ENCODE peak calls at places on chromosomes 13 and 19, in five cellular contexts. F is AG09309, P is fibroblast of pulmonary artery, I is chondrocyte, U is tibial artery. G is an unnamed sample.

GRCh38 chr13:88623150-88623549 is 952.0 kb downstream of the SLITRK5 start:
- DNase-seq in F (no peak), P (peak; percentile 17), I (no peak), U (no peak), G (no peak)

GRCh38 chr19:34549833-34550232 is 68.3 kb downstream of the WTIP start:
- DNase-seq in F (no peak), P (no peak), I (no peak), U (no peak), G (no peak)

GRCh38 chr13:44734204-44734707 is 158.1 kb upstream of the TSC22D1 start:
- DNase-seq in F (no peak), P (peak; percentile 38), I (no peak), U (no peak), G (no peak)

GRCh38 chr19:39937094-39937493 is 2.7 kb upstream of the FCGBP start:
- DNase-seq in F (no peak), P (no peak), I (no peak), U (no peak), G (no peak)

GRCh38 chr13:84455143-84455905 is 573.0 kb upstream of the SLITRK1 start:
- DNase-seq in F (no peak), P (no peak), I (no peak), U (no peak), G (no peak)

GRCh38 chr19:5593245-5593962 is 25.7 kb upstream of the TINCR start:
- DNase-seq in F (no peak), P (no peak), I (no peak), U (no peak), G (no peak)

GRCh38 chr13:106102776-106103175 is 432.7 kb downstream of the EFNB2 start:
- DNase-seq in F (no peak), P (no peak), I (no peak), U (no peak), G (no peak)

GRCh38 chr13:70812481-70812880 is 704.2 kb upstream of the KLHL1 start:
- DNase-seq in F (no peak), P (peak; percentile 22), I (no peak), U (no peak), G (no peak)

GRCh38 chr19:34224996-34225658 is 29.2 kb upstream of the GARRE1 start:
- DNase-seq in F (no peak), P (peak; percentile 29), I (no peak), U (no peak), G (no peak)

GRCh38 chr13:110309661-110310524 is 2.8 kb downstream of the COL4A2 start:
- DNase-seq in F (no peak), P (no peak), I (no peak), U (peak; percentile 63), G (no peak)

GRCh38 chr13:75633285-75633684 is 2.8 kb upstream of the LMO7 start:
- DNase-seq in F (peak; percentile 95), P (peak; percentile 87), I (no peak), U (no peak), G (no peak)

GRCh38 chr19:53936035-53936434 is 26.7 kb upstream of the CACNG8 start:
- DNase-seq in F (no peak), P (no peak), I (no peak), U (no peak), G (no peak)

GRCh38 chr19:33818426-33818825 is 21.8 kb downstream of the KCTD15 start:
- DNase-seq in F (no peak), P (no peak), I (peak; percentile 67), U (peak; percentile 34), G (no peak)

GRCh38 chr19:41316306-41316920 is 6.4 kb downstream of the CCDC97 start:
- DNase-seq in F (no peak), P (no peak), I (peak; percentile 76), U (no peak), G (no peak)

GRCh38 chr13:24606486-24607170 is 73.6 kb upstream of the ATP12A start:
- DNase-seq in F (no peak), P (no peak), I (no peak), U (no peak), G (no peak)

GRCh38 chr19:54207908-54208783 is 7.5 kb downstream of the RPS9 start:
- DNase-seq in F (no peak), P (peak; percentile 100), I (no peak), U (no peak), G (peak; percentile 53)

GRCh38 chr13:58977085-58977484 is 1186.6 kb downstream of the DIAPH3 start:
- DNase-seq in F (no peak), P (no peak), I (no peak), U (no peak), G (no peak)

GRCh38 chr19:18167011-18167410 is 6.6 kb upstream of the IFI30 start:
- DNase-seq in F (no peak), P (no peak), I (no peak), U (no peak), G (no peak)

GRCh38 chr13:114283581-114283980 is 2.2 kb downstream of the UPF3A start:
- DNase-seq in F (no peak), P (no peak), I (no peak), U (no peak), G (no peak)

GRCh38 chr19:49182848-49183375 is 25.3 kb downstream of the TRPM4 start:
- DNase-seq in F (no peak), P (no peak), I (no peak), U (no peak), G (no peak)

GRCh38 chr19:41339936-41340335 is 13.8 kb downstream of the TGFB1 start:
- DNase-seq in F (no peak), P (peak; percentile 56), I (no peak), U (no peak), G (no peak)

GRCh38 chr19:27780367-27781065 is 1432.4 kb downstream of the UQCRFS1 start:
- DNase-seq in F (no peak), P (no peak), I (no peak), U (no peak), G (no peak)

GRCh38 chr19:55088543-55089265 is 13.0 kb downstream of the EPS8L1 start:
- DNase-seq in F (no peak), P (peak; percentile 66), I (no peak), U (no peak), G (peak; percentile 97)

GRCh38 chr19:3178973-3179738 is 587 bp downstream of the S1PR4 start:
- DNase-seq in F (no peak), P (no peak), I (peak; percentile 88), U (no peak), G (no peak)

GRCh38 chr13:64488731-64489130 is 2741.4 kb downstream of the PCDH9 start:
- DNase-seq in F (no peak), P (no peak), I (no peak), U (no peak), G (no peak)

GRCh38 chr19:39926170-39926755 is 8.2 kb downstream of the FCGBP start:
- DNase-seq in F (no peak), P (no peak), I (no peak), U (no peak), G (no peak)

GRCh38 chr19:30434797-30435594 is 62.8 kb downstream of the ZNF536 start:
- DNase-seq in F (no peak), P (no peak), I (no peak), U (no peak), G (no peak)

GRCh38 chr13:67299072-67299635 is 69.0 kb upstream of the PCDH9 start:
- DNase-seq in F (peak; percentile 18), P (peak; percentile 94), I (no peak), U (no peak), G (no peak)

GRCh38 chr19:53916004-53916403 is 6.9 kb downstream of the CACNG7 start:
- DNase-seq in F (no peak), P (no peak), I (no peak), U (no peak), G (no peak)

GRCh38 chr13:86569119-86569518 is 769.9 kb upstream of the SLITRK6 start:
- DNase-seq in F (no peak), P (no peak), I (no peak), U (no peak), G (no peak)

GRCh38 chr13:19345916-19346422 is 164.3 kb upstream of the TUBA3C start:
- DNase-seq in F (no peak), P (no peak), I (peak; percentile 84), U (no peak), G (no peak)

GRCh38 chr13:53142301-53142700 is 113.7 kb downstream of the OLFM4 start:
- DNase-seq in F (no peak), P (peak; percentile 10), I (no peak), U (no peak), G (no peak)

DNA sequence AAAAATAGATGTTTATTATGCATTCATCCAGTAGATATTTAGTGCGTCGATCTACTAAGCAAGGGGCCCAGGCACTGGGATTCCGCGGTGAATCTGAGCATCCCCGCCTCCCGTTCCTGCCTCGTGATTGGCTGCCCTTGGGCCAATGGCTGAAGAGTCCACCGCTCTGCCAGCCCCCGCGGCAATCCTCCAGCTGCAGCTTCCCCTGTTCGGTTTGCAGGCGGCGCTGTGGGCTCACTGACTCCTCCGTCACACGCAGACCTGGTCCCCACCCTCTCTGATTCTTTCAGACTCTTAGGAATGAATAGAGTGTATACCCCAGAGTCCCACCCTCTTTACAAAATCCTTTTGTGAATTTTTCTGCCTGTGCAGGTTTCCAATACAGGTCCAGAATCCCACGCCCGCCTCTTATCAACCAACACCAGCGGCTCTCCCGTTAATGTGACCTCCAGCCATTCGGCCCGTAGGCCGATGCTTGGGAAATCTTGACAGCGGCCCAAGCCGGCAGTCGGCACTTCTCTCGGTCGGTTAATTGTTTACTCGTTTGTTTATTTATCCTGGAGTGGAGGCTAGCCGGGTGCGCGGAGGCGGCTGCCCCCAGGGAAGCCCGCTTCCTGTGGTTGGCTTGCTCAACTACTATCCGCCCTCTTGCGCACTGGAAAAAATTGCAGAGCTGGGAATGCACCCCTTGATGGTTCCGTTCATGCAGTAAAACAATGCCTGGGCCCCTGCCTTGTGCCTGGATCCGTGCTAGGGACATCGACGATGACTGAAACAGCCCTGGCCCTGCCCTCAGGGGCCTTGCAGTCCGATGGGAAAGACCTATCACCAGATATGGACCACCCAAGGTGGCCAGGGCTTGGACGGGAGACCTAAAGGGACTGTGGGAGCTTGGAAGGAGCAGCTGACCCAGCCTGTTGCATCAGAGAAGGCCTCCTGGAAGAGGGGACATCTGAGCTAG is 4.5 kb upstream of the ARHGAP35 start:
- DNase-seq in F (peak; percentile 84), P (peak; percentile 97), I (peak; percentile 99), U (peak; percentile 99), G (peak; percentile 85)
- TF ChIP-seq CTCF in F (peak; percentile 87), P (peak; percentile 79), I (peak; percentile 90), U (peak; percentile 61), G (no peak)

GRCh38 chr13:50974268-50974667 is 64.7 kb downstream of the RNASEH2B start:
- DNase-seq in F (no peak), P (no peak), I (no peak), U (no peak), G (no peak)

DNA sequence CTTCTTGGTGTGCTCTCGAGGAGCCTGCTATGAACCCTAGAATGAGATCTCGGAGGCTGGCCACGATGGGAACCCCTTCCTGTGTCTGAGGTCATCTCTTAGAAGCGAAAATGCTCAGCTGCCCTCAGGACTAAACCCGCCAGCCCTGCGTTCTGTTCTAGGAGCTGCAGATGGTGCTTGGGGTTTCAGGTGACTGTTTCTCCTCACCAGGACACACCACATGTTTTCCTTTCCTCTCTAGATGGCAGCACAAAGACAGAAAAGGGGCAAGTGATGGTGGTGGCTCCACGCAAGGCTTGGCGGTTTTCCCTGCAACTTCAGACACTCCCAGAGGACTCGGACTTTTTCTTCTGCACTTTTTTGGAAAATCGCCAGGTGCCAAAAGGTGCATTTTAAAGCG is 60.1 kb downstream of the RNASEH2B start:
- DNase-seq in F (no peak), P (peak; percentile 6), I (no peak), U (no peak), G (no peak)
- TF ChIP-seq CTCF in F (peak; percentile 6), P (no peak), I (peak; percentile 41), U (no peak), G (no peak)

GRCh38 chr13:99196466-99197256 is 4.0 kb upstream of the UBAC2 start:
- DNase-seq in F (no peak), P (peak; percentile 9), I (no peak), U (no peak), G (no peak)
- TF ChIP-seq CTCF in F (peak; percentile 20), P (no peak), I (peak; percentile 61), U (no peak), G (no peak)

GRCh38 chr19:13844130-13844631 is 32.8 kb upstream of the NANOS3 start:
- DNase-seq in F (no peak), P (no peak), I (no peak), U (no peak), G (no peak)
- TF ChIP-seq CTCF in F (no peak), P (no peak), I (no peak), U (no peak), G (no peak)

G was measured in omental fat pad.